ENCODE peak calls at places on chromosomes 4 and X, in seven cellular contexts. O is anterior cingulate cortex; V is activated naive CD8-positive, alpha-beta T cell treated with anti-CD3 and anti-CD28 coated beads, Interleukin-2, amount 50 U/mL, for 24 hours; Q is NCI-H146; Y is A172; W is activated CD8-positive, alpha-beta memory T cell treated with anti-CD3 and anti-CD28 coated beads for 48 hours; N is putamen. X is an unnamed sample.

GRCh38 chrX:123884809-123885408 is 25.1 kb downstream of the XIAP start:
- DNase-seq in Y (peak), Q (peak), O (no peak), W (no peak), N (no peak), V (no peak), X (no peak)

GRCh38 chr4:167290684-167291083 is 56.4 kb upstream of the SPOCK3 start:
- DNase-seq in V (no peak), Q (no peak), Y (peak), N (peak), W (no peak), O (no peak), X (no peak)

GRCh38 chr4:25938251-25939186 is 24.5 kb downstream of the SMIM20 start:
- DNase-seq in V (peak), Y (no peak), O (no peak), N (no peak), W (no peak), Q (no peak), X (no peak)

GRCh38 chrX:110745288-110745687 is 50.3 kb downstream of the CHRDL1 start:
- DNase-seq in V (no peak), N (no peak), Y (no peak), O (no peak), W (no peak), Q (no peak), X (no peak)

GRCh38 chr4:6270691-6271121 is 1.1 kb downstream of the WFS1 start:
- DNase-seq in N (no peak), Q (no peak), O (no peak), Y (peak), W (no peak), V (no peak), X (peak)

GRCh38 chr4:86970447-86971354 is 35.9 kb downstream of the AFF1 start:
- DNase-seq in V (no peak), N (no peak), W (no peak), Q (no peak), O (no peak), Y (no peak), X (no peak)

GRCh38 chr4:86261634-86262033 is 98.2 kb downstream of the MAPK10 start:
- DNase-seq in W (no peak), Y (no peak), N (no peak), O (no peak), Q (no peak), V (no peak), X (no peak)

GRCh38 chr4:42519803-42520417 is 122.6 kb downstream of the SHISA3 start:
- DNase-seq in Y (peak), W (no peak), V (peak), O (no peak), N (peak), Q (peak), X (no peak)

GRCh38 chr4:6480532-6481088 is 8.2 kb upstream of the PPP2R2C start:
- DNase-seq in O (no peak), W (no peak), N (no peak), Q (no peak), V (no peak), Y (peak), X (no peak)

GRCh38 chr4:81538712-81539432 is 67.2 kb upstream of the RASGEF1B start:
- DNase-seq in Q (no peak), Y (no peak), W (no peak), N (no peak), V (no peak), O (no peak), X (no peak)

GRCh38 chr4:94508256-94508655 is 56.5 kb downstream of the PDLIM5 start:
- DNase-seq in O (no peak), N (no peak), V (no peak), Y (no peak), W (no peak), Q (no peak), X (no peak)

GRCh38 chr4:98939892-98940298 is 11.0 kb upstream of the EIF4E start:
- DNase-seq in Q (no peak), Y (peak), N (peak), V (no peak), O (no peak), W (no peak), X (no peak)

GRCh38 chr4:155529197-155529596 is 137.5 kb upstream of the GUCY1A1 start:
- DNase-seq in Q (no peak), N (no peak), V (peak), O (no peak), W (no peak), Y (no peak), X (no peak)

GRCh38 chr4:168524006-168524405 is 27.2 kb downstream of the PALLD start:
- DNase-seq in Y (peak), N (no peak), V (no peak), W (no peak), Q (no peak), O (no peak), X (no peak)

GRCh38 chrX:95718746-95719145 is 965.9 kb upstream of the DIAPH2 start:
- DNase-seq in W (no peak), Y (no peak), N (no peak), Q (no peak), O (no peak), V (no peak), X (no peak)

GRCh38 chr4:158782539-158783360 is 13.9 kb downstream of the FNIP2 start:
- DNase-seq in O (no peak), Y (no peak), N (no peak), W (no peak), V (no peak), Q (peak), X (no peak)

GRCh38 chr4:146522862-146523205 is 1.1 kb upstream of the SLC10A7 start:
- DNase-seq in O (no peak), Q (no peak), W (no peak), N (no peak), V (no peak), Y (peak), X (no peak)

GRCh38 chr4:6777636-6778281 is 4.8 kb upstream of the KIAA0232 start:
- DNase-seq in V (no peak), N (no peak), O (no peak), Q (no peak), W (no peak), Y (no peak), X (no peak)

GRCh38 chrX:69137911-69138310 is 27.3 kb downstream of the PJA1 start:
- DNase-seq in Y (no peak), W (no peak), V (no peak), O (no peak), Q (no peak), N (no peak), X (peak)

GRCh38 chrX:53284684-53285447 is 3.5 kb upstream of the IQSEC2 start:
- DNase-seq in Y (peak), Q (peak), V (peak), N (no peak), W (peak), O (peak), X (peak)

GRCh38 chrX:128928636-128929035 is 594.7 kb downstream of the SMARCA1 start:
- DNase-seq in V (no peak), N (no peak), Q (no peak), O (no peak), W (no peak), Y (no peak), X (no peak)

GRCh38 chrX:123993326-123993725 is 31.8 kb downstream of the STAG2 start:
- DNase-seq in Q (no peak), W (no peak), O (no peak), V (no peak), N (no peak), Y (peak), X (no peak)

GRCh38 chr4:81724925-81725329 is 253.2 kb upstream of the RASGEF1B start:
- DNase-seq in N (peak), W (peak), Y (no peak), O (no peak), V (peak), Q (peak), X (peak)

GRCh38 chrX:103666202-103667107 is 20.0 kb downstream of the MORF4L2 start:
- DNase-seq in Q (no peak), W (no peak), Y (no peak), N (no peak), V (no peak), O (no peak), X (no peak)

GRCh38 chr4:76011700-76012387 is 4.5 kb upstream of the CXCL9 start:
- DNase-seq in N (no peak), Y (no peak), Q (no peak), V (no peak), O (no peak), W (no peak), X (no peak)

GRCh38 chr4:184329235-184330007 is 111.7 kb upstream of the ENPP6 start:
- DNase-seq in V (no peak), Y (no peak), N (no peak), O (no peak), Q (no peak), W (no peak), X (no peak)

GRCh38 chr4:75696036-75696435 is 22.8 kb upstream of the G3BP2 start:
- DNase-seq in W (no peak), V (no peak), Q (no peak), Y (no peak), N (no peak), O (no peak), X (no peak)

GRCh38 chr4:180134116-180134866 is 2108.9 kb upstream of the TENM3 start:
- DNase-seq in O (no peak), Y (peak), Q (peak), W (no peak), V (no peak), N (no peak), X (no peak)

X was measured in kidney.